ENCODE peak calls at places on chromosome 18, in four cellular contexts. One of them, this sample, is unnamed.

GRCh38 chr18:7117390-7118355 is at the start of gene LAMA1:
- DNase-seq in activated T-helper 1 cell treated with anti-CD3 and anti-CD28 coated beads, Interleukin-2, amount 50 U/mL, for 16 hours: no peak
- DNase-seq in right atrium auricular region: no peak
- DNase-seq in stimulated activated CD8-positive, alpha-beta memory T cell treated with anti-CD3 and anti-CD28 coated beads, Interleukin-4, amount 100 ng/mL, for 48 hours: no peak
- DNase-seq in this sample: no peak

GRCh38 chr18:74288730-74289129 is 3.0 kb downstream of the CYB5A start:
- DNase-seq in activated T-helper 1 cell treated with anti-CD3 and anti-CD28 coated beads, Interleukin-2, amount 50 U/mL, for 16 hours: no peak
- DNase-seq in right atrium auricular region: no peak
- DNase-seq in stimulated activated CD8-positive, alpha-beta memory T cell treated with anti-CD3 and anti-CD28 coated beads, Interleukin-4, amount 100 ng/mL, for 48 hours: no peak
- DNase-seq in this sample: no peak

GRCh38 chr18:77063256-77063655 is 69.3 kb downstream of the MBP start:
- DNase-seq in activated T-helper 1 cell treated with anti-CD3 and anti-CD28 coated beads, Interleukin-2, amount 50 U/mL, for 16 hours: peak
- DNase-seq in right atrium auricular region: peak
- DNase-seq in stimulated activated CD8-positive, alpha-beta memory T cell treated with anti-CD3 and anti-CD28 coated beads, Interleukin-4, amount 100 ng/mL, for 48 hours: peak
- DNase-seq in this sample: peak

GRCh38 chr18:10822457-10822856 is 296.6 kb downstream of the NAPG start:
- DNase-seq in activated T-helper 1 cell treated with anti-CD3 and anti-CD28 coated beads, Interleukin-2, amount 50 U/mL, for 16 hours: no peak
- DNase-seq in right atrium auricular region: no peak
- DNase-seq in stimulated activated CD8-positive, alpha-beta memory T cell treated with anti-CD3 and anti-CD28 coated beads, Interleukin-4, amount 100 ng/mL, for 48 hours: no peak
- DNase-seq in this sample: no peak

GRCh38 chr18:38563396-38563980 is 997.9 kb upstream of the CELF4 start:
- DNase-seq in activated T-helper 1 cell treated with anti-CD3 and anti-CD28 coated beads, Interleukin-2, amount 50 U/mL, for 16 hours: no peak
- DNase-seq in right atrium auricular region: no peak
- DNase-seq in stimulated activated CD8-positive, alpha-beta memory T cell treated with anti-CD3 and anti-CD28 coated beads, Interleukin-4, amount 100 ng/mL, for 48 hours: no peak
- DNase-seq in this sample: no peak

GRCh38 chr18:54358495-54358793 is 738 bp downstream of the C18orf54 start:
- DNase-seq in activated T-helper 1 cell treated with anti-CD3 and anti-CD28 coated beads, Interleukin-2, amount 50 U/mL, for 16 hours: no peak
- DNase-seq in right atrium auricular region: no peak
- DNase-seq in stimulated activated CD8-positive, alpha-beta memory T cell treated with anti-CD3 and anti-CD28 coated beads, Interleukin-4, amount 100 ng/mL, for 48 hours: no peak
- DNase-seq in this sample: no peak

GRCh38 chr18:24933345-24933744 is 418.6 kb downstream of the ZNF521 start:
- DNase-seq in activated T-helper 1 cell treated with anti-CD3 and anti-CD28 coated beads, Interleukin-2, amount 50 U/mL, for 16 hours: no peak
- DNase-seq in right atrium auricular region: no peak
- DNase-seq in stimulated activated CD8-positive, alpha-beta memory T cell treated with anti-CD3 and anti-CD28 coated beads, Interleukin-4, amount 100 ng/mL, for 48 hours: no peak
- DNase-seq in this sample: no peak

GRCh38 chr18:25062720-25063119 is 289.2 kb downstream of the ZNF521 start:
- DNase-seq in activated T-helper 1 cell treated with anti-CD3 and anti-CD28 coated beads, Interleukin-2, amount 50 U/mL, for 16 hours: no peak
- DNase-seq in right atrium auricular region: no peak
- DNase-seq in stimulated activated CD8-positive, alpha-beta memory T cell treated with anti-CD3 and anti-CD28 coated beads, Interleukin-4, amount 100 ng/mL, for 48 hours: no peak
- DNase-seq in this sample: no peak

GRCh38 chr18:46833899-46834298 is 77.0 kb upstream of the ST8SIA5 start:
- DNase-seq in activated T-helper 1 cell treated with anti-CD3 and anti-CD28 coated beads, Interleukin-2, amount 50 U/mL, for 16 hours: no peak
- DNase-seq in right atrium auricular region: no peak
- DNase-seq in stimulated activated CD8-positive, alpha-beta memory T cell treated with anti-CD3 and anti-CD28 coated beads, Interleukin-4, amount 100 ng/mL, for 48 hours: no peak
- DNase-seq in this sample: no peak

GRCh38 chr18:42108071-42108470 is 153.0 kb downstream of the PIK3C3 start:
- DNase-seq in activated T-helper 1 cell treated with anti-CD3 and anti-CD28 coated beads, Interleukin-2, amount 50 U/mL, for 16 hours: no peak
- DNase-seq in right atrium auricular region: no peak
- DNase-seq in stimulated activated CD8-positive, alpha-beta memory T cell treated with anti-CD3 and anti-CD28 coated beads, Interleukin-4, amount 100 ng/mL, for 48 hours: no peak
- DNase-seq in this sample: no peak

GRCh38 chr18:63339920-63340484 is 20.4 kb upstream of the BCL2 start:
- DNase-seq in activated T-helper 1 cell treated with anti-CD3 and anti-CD28 coated beads, Interleukin-2, amount 50 U/mL, for 16 hours: no peak
- DNase-seq in right atrium auricular region: no peak
- DNase-seq in stimulated activated CD8-positive, alpha-beta memory T cell treated with anti-CD3 and anti-CD28 coated beads, Interleukin-4, amount 100 ng/mL, for 48 hours: peak
- DNase-seq in this sample: no peak

GRCh38 chr18:55334875-55335274 is 253.1 kb downstream of the TCF4 start:
- DNase-seq in activated T-helper 1 cell treated with anti-CD3 and anti-CD28 coated beads, Interleukin-2, amount 50 U/mL, for 16 hours: no peak
- DNase-seq in right atrium auricular region: no peak
- DNase-seq in stimulated activated CD8-positive, alpha-beta memory T cell treated with anti-CD3 and anti-CD28 coated beads, Interleukin-4, amount 100 ng/mL, for 48 hours: no peak
- DNase-seq in this sample: no peak

GRCh38 chr18:76524900-76525698 is 30.1 kb upstream of the ZNF516 start:
- DNase-seq in activated T-helper 1 cell treated with anti-CD3 and anti-CD28 coated beads, Interleukin-2, amount 50 U/mL, for 16 hours: no peak
- DNase-seq in right atrium auricular region: no peak
- DNase-seq in stimulated activated CD8-positive, alpha-beta memory T cell treated with anti-CD3 and anti-CD28 coated beads, Interleukin-4, amount 100 ng/mL, for 48 hours: no peak
- DNase-seq in this sample: no peak

GRCh38 chr18:35510071-35511010 is 12.6 kb upstream of the INO80C start:
- DNase-seq in activated T-helper 1 cell treated with anti-CD3 and anti-CD28 coated beads, Interleukin-2, amount 50 U/mL, for 16 hours: no peak
- DNase-seq in right atrium auricular region: peak
- DNase-seq in stimulated activated CD8-positive, alpha-beta memory T cell treated with anti-CD3 and anti-CD28 coated beads, Interleukin-4, amount 100 ng/mL, for 48 hours: no peak
- DNase-seq in this sample: no peak

GRCh38 chr18:9629709-9630108 is 15.3 kb upstream of the PPP4R1 start:
- DNase-seq in activated T-helper 1 cell treated with anti-CD3 and anti-CD28 coated beads, Interleukin-2, amount 50 U/mL, for 16 hours: no peak
- DNase-seq in right atrium auricular region: no peak
- DNase-seq in stimulated activated CD8-positive, alpha-beta memory T cell treated with anti-CD3 and anti-CD28 coated beads, Interleukin-4, amount 100 ng/mL, for 48 hours: no peak
- DNase-seq in this sample: no peak

GRCh38 chr18:48723016-48723415 is 184.2 kb downstream of the CTIF start:
- DNase-seq in activated T-helper 1 cell treated with anti-CD3 and anti-CD28 coated beads, Interleukin-2, amount 50 U/mL, for 16 hours: no peak
- DNase-seq in right atrium auricular region: no peak
- DNase-seq in stimulated activated CD8-positive, alpha-beta memory T cell treated with anti-CD3 and anti-CD28 coated beads, Interleukin-4, amount 100 ng/mL, for 48 hours: no peak
- DNase-seq in this sample: no peak

GRCh38 chr18:9067823-9068222 is 34.7 kb upstream of the NDUFV2 start:
- DNase-seq in activated T-helper 1 cell treated with anti-CD3 and anti-CD28 coated beads, Interleukin-2, amount 50 U/mL, for 16 hours: no peak
- DNase-seq in right atrium auricular region: no peak
- DNase-seq in stimulated activated CD8-positive, alpha-beta memory T cell treated with anti-CD3 and anti-CD28 coated beads, Interleukin-4, amount 100 ng/mL, for 48 hours: no peak
- DNase-seq in this sample: no peak

GRCh38 chr18:79507546-79508480 is 112.1 kb downstream of the NFATC1 start:
- DNase-seq in activated T-helper 1 cell treated with anti-CD3 and anti-CD28 coated beads, Interleukin-2, amount 50 U/mL, for 16 hours: no peak
- DNase-seq in right atrium auricular region: peak
- DNase-seq in stimulated activated CD8-positive, alpha-beta memory T cell treated with anti-CD3 and anti-CD28 coated beads, Interleukin-4, amount 100 ng/mL, for 48 hours: no peak
- DNase-seq in this sample: peak